ENCODE peak calls at places on chromosomes 13 and 19, in five cellular contexts. J is GM18507, T is stromal cell of bone marrow, L is dorsolateral prefrontal cortex, O is NCI-H1092. W is an unnamed sample.
A peak's percentile ranks its signal among the peaks of the same experiment; 100 is the strongest.

GRCh38 chr13:66543780-66544179 is 686.4 kb downstream of the PCDH9 start:
- DNase-seq in J (no peak), T (no peak), L (no peak), O (no peak), W (no peak)

GRCh38 chr13:77480071-77480470 is 55.4 kb upstream of the SCEL start:
- DNase-seq in L (no peak), J (no peak), T (no peak), O (no peak), W (no peak)

GRCh38 chr13:110394371-110394841 is 87.3 kb downstream of the COL4A2 start:
- DNase-seq in L (no peak), J (no peak), O (no peak), T (no peak), W (no peak)

GRCh38 chr19:6164906-6165531 is 29.6 kb downstream of the ACSBG2 start:
- DNase-seq in O (no peak), L (no peak), J (no peak), T (no peak), W (no peak)

GRCh38 chr13:111115841-111116500 is 861 bp downstream of the ARHGEF7 start:
- DNase-seq in T (peak; percentile 73), O (no peak), J (no peak), L (no peak), W (no peak)

GRCh38 chr13:31485183-31485582 is 254.1 kb upstream of the RXFP2 start:
- DNase-seq in O (no peak), J (no peak), L (no peak), T (peak; percentile 77), W (no peak)

GRCh38 chr19:49573009-49573408 is 7.3 kb downstream of the NOSIP start:
- DNase-seq in O (no peak), L (no peak), J (no peak), T (no peak), W (no peak)

GRCh38 chr13:111080642-111081041 is 34.5 kb upstream of the ARHGEF7 start:
- DNase-seq in T (no peak), O (no peak), L (no peak), J (no peak), W (no peak)

GRCh38 chr13:59247166-59247565 is 916.6 kb downstream of the DIAPH3 start:
- DNase-seq in O (no peak), J (no peak), T (no peak), L (peak; percentile 59), W (no peak)